ENCODE peak calls at places on chromosomes 13 and 19, in four cellular contexts. A is glutamatergic neuron, P is Right ventricle myocardium superior, V is renal cortical epithelial cell. R is an unnamed sample.
A peak's percentile ranks its signal among the peaks of the same experiment; 100 is the strongest.

GRCh38 chr19:11023635-11024168 is 62.9 kb downstream of the SMARCA4 start:
- DNase-seq in A (no peak), V (no peak), P (no peak), R (no peak)

GRCh38 chr13:90272356-90272755 is 1075.1 kb upstream of the MIR17HG start:
- DNase-seq in A (no peak), P (no peak), V (peak; percentile 95), R (no peak)

GRCh38 chr19:47674548-47674947 is 38.7 kb upstream of the EHD2 start:
- DNase-seq in V (no peak), A (no peak), P (no peak), R (no peak)

GRCh38 chr13:99356216-99357089 is 49.3 kb upstream of the GPR183 start:
- DNase-seq in A (no peak), V (peak; percentile 49), P (peak; percentile 47), R (peak; percentile 78)

GRCh38 chr19:2038284-2039081 is 12.6 kb downstream of the MKNK2 start:
- DNase-seq in A (peak; percentile 36), P (peak; percentile 41), V (no peak), R (no peak)

GRCh38 chr19:16039545-16039944 is 36.8 kb upstream of the TPM4 start:
- DNase-seq in P (no peak), A (no peak), V (no peak), R (no peak)

GRCh38 chr13:113028336-113029060 is 59.5 kb downstream of the MCF2L start:
- DNase-seq in A (no peak), V (no peak), P (no peak), R (no peak)

GRCh38 chr19:12955996-12956395 is 1.0 kb downstream of the GADD45GIP1 start:
- DNase-seq in A (no peak), V (no peak), P (no peak), R (no peak)

GRCh38 chr13:50359779-50360178 is 344.5 kb downstream of the KCNRG start:
- DNase-seq in A (no peak), P (no peak), V (no peak), R (no peak)

GRCh38 chr19:6125571-6125989 is 9.9 kb upstream of the ACSBG2 start:
- DNase-seq in A (peak; percentile 40), V (peak; percentile 76), P (peak; percentile 49), R (peak; percentile 31)

GRCh38 chr19:2567580-2567979 is 91.7 kb downstream of the GADD45B start:
- DNase-seq in P (peak; percentile 84), A (no peak), V (no peak), R (no peak)

GRCh38 chr19:41883463-41883820 is 458 bp downstream of the ARHGEF1 start:
- DNase-seq in A (no peak), V (no peak), P (no peak), R (no peak)

GRCh38 chr19:17327654-17328516 is 6.8 kb downstream of the ANO8 start:
- DNase-seq in A (peak; percentile 87), V (peak; percentile 74), P (peak; percentile 57), R (no peak)

GRCh38 chr13:48233886-48234488 is 981 bp downstream of the ITM2B start:
- DNase-seq in V (peak; percentile 58), A (no peak), P (no peak), R (no peak)

GRCh38 chr19:13040232-13040915 is 45.1 kb downstream of the NFIX start:
- DNase-seq in P (no peak), V (no peak), A (no peak), R (no peak)

GRCh38 chr19:1290245-1290698 is 4.6 kb downstream of the EFNA2 start:
- DNase-seq in V (no peak), P (no peak), A (peak; percentile 21), R (no peak)

GRCh38 chr13:113997845-113998751 is 24.2 kb upstream of the C13orf46 start:
- DNase-seq in A (peak; percentile 57), P (peak; percentile 77), V (no peak), R (no peak)

GRCh38 chr13:112831196-112831595 is 137.8 kb upstream of the MCF2L start:
- DNase-seq in A (no peak), V (no peak), P (peak; percentile 19), R (no peak)

GRCh38 chr13:60852886-60853285 is 455.9 kb downstream of the TDRD3 start:
- DNase-seq in P (no peak), V (no peak), A (no peak), R (no peak)

GRCh38 chr19:46704379-46705076 is 12.4 kb downstream of the PRKD2 start:
- DNase-seq in P (peak; percentile 89), V (no peak), A (peak; percentile 91), R (peak; percentile 95)

GRCh38 chr19:49212302-49212701 is 54.7 kb downstream of the TRPM4 start:
- DNase-seq in V (no peak), P (peak; percentile 12), A (no peak), R (no peak)

GRCh38 chr13:71618154-71618553 is 248.8 kb downstream of the DACH1 start:
- DNase-seq in A (no peak), V (peak; percentile 16), P (no peak), R (no peak)

GRCh38 chr13:50801087-50801931 is 42.2 kb downstream of the DLEU7 start:
- DNase-seq in V (peak; percentile 63), P (peak; percentile 33), A (peak; percentile 58), R (peak; percentile 51)

GRCh38 chr13:100497394-100497793 is 91.2 kb downstream of the GGACT start:
- DNase-seq in A (no peak), P (no peak), V (no peak), R (no peak)

GRCh38 chr19:50639121-50640112 is at the start of gene SYT3:
- DNase-seq in V (no peak), A (peak; percentile 87), P (peak; percentile 70), R (no peak)

GRCh38 chr19:10464456-10464855 is 38.7 kb downstream of the KEAP1 start:
- DNase-seq in V (no peak), P (no peak), A (no peak), R (no peak)

GRCh38 chr13:49307365-49307764 is 59.6 kb downstream of the CDADC1 start:
- DNase-seq in V (no peak), A (no peak), P (peak; percentile 68), R (no peak)

GRCh38 chr13:25882732-25883357 is 169.0 kb downstream of the SHISA2 start:
- DNase-seq in A (no peak), V (peak; percentile 53), P (no peak), R (no peak)